ENCODE peak calls at places on chromosomes 2 and 18, in five cellular contexts. E is sigmoid colon, P is body of pancreas, Z is HepG2, K is H54. O is an unnamed sample.
A peak's percentile ranks its signal among the peaks of the same experiment; 100 is the strongest.

GRCh38 chr2:205766765-205767359 is 84.6 kb downstream of the NRP2 start:
- DNase-seq in K (no peak), P (peak; percentile 61), E (peak; percentile 89), Z (peak; percentile 55), O (peak; percentile 66)

GRCh38 chr2:228063558-228063957 is 117.9 kb downstream of the SPHKAP start:
- DNase-seq in Z (no peak), K (no peak), E (no peak), P (no peak), O (no peak)

GRCh38 chr18:13139885-13140450 is 78.6 kb upstream of the LDLRAD4 start:
- DNase-seq in P (no peak), Z (peak; percentile 80), E (no peak), K (no peak), O (no peak)

GRCh38 chr2:5596848-5597247 is 95.3 kb upstream of the SOX11 start:
- DNase-seq in E (no peak), P (no peak), Z (no peak), K (no peak), O (no peak)

GRCh38 chr18:45334188-45334587 is 281.1 kb upstream of the SLC14A2 start:
- DNase-seq in E (no peak), K (no peak), P (no peak), Z (no peak), O (no peak)

GRCh38 chr2:210190345-210190744 is 19.1 kb upstream of the KANSL1L start:
- DNase-seq in P (no peak), Z (no peak), K (no peak), E (no peak), O (no peak)

GRCh38 chr2:159196393-159196925 is 90.0 kb downstream of the WDSUB1 start:
- DNase-seq in Z (no peak), E (no peak), P (no peak), K (no peak), O (no peak)

GRCh38 chr2:30629866-30630265 is 177.4 kb downstream of the CAPN13 start:
- DNase-seq in Z (no peak), K (no peak), P (no peak), E (no peak), O (no peak)

GRCh38 chr2:8149985-8150547 is 531.8 kb upstream of the ID2 start:
- DNase-seq in P (no peak), K (no peak), Z (no peak), E (no peak), O (no peak)

GRCh38 chr18:34913837-34914755 is 127.1 kb upstream of the MAPRE2 start:
- DNase-seq in K (no peak), Z (peak; percentile 97), P (no peak), E (no peak), O (no peak)

GRCh38 chr18:1559563-1559962 is 654.9 kb downstream of the ADCYAP1 start:
- DNase-seq in E (no peak), K (no peak), P (no peak), Z (peak; percentile 3), O (no peak)

GRCh38 chr18:63298393-63299015 is 21.1 kb downstream of the BCL2 start:
- DNase-seq in Z (no peak), E (no peak), P (no peak), K (no peak), O (no peak)

GRCh38 chr2:237705225-237705524 is 77.8 kb downstream of the LRRFIP1 start:
- DNase-seq in E (no peak), K (no peak), P (no peak), Z (no peak), O (no peak)

GRCh38 chr2:204046145-204046544 is 109.6 kb downstream of the ICOS start:
- DNase-seq in K (no peak), P (no peak), Z (no peak), E (no peak), O (no peak)

GRCh38 chr2:236823976-236824375 is 254.4 kb downstream of the ACKR3 start:
- DNase-seq in E (no peak), P (no peak), Z (no peak), K (no peak), O (no peak)

GRCh38 chr2:174383796-174384195 is 11.7 kb upstream of the SCRN3 start:
- DNase-seq in E (no peak), Z (no peak), P (no peak), K (no peak), O (no peak)

GRCh38 chr2:206423147-206423546 is 20.2 kb upstream of the ADAM23 start:
- DNase-seq in K (no peak), P (no peak), E (no peak), Z (no peak), O (peak; percentile 9)

GRCh38 chr2:59529738-59530137 is 1023.7 kb downstream of the BCL11A start:
- DNase-seq in Z (no peak), K (no peak), P (no peak), E (no peak), O (no peak)

GRCh38 chr2:215388002-215388728 is 47.7 kb downstream of the FN1 start:
- DNase-seq in E (no peak), Z (no peak), K (no peak), P (no peak), O (no peak)
- TF ChIP-seq POLR2A in E (no peak), Z (peak; percentile 51), K (no peak), P (no peak), O (no peak)

GRCh38 chr18:48538531-48539405 is at the start of gene CTIF:
- DNase-seq in P (peak; percentile 95), E (peak; percentile 99), Z (peak; percentile 95), K (peak; percentile 74), O (peak; percentile 87)
- TF ChIP-seq POLR2A in P (peak; percentile 56), E (peak; percentile 40), Z (peak; percentile 81), K (peak; percentile 50), O (no peak)

GRCh38 chr2:9800639-9800974 is 42.7 kb upstream of the TAF1B start:
- DNase-seq in Z (no peak), E (no peak), P (no peak), K (no peak), O (no peak)

GRCh38 chr2:9799729-9800632 is 43.3 kb upstream of the TAF1B start:
- DNase-seq in E (peak; percentile 90), K (peak; percentile 81), Z (peak; percentile 77), P (peak; percentile 84), O (peak; percentile 77)

GRCh38 chr2:9802576-9802993 is 40.7 kb upstream of the TAF1B start:
- DNase-seq in P (no peak), E (peak; percentile 49), Z (no peak), K (no peak), O (no peak)

GRCh38 chr2:9799011-9799596 is 44.2 kb upstream of the TAF1B start:
- DNase-seq in K (no peak), Z (peak; percentile 54), E (no peak), P (no peak), O (no peak)

GRCh38 chr2:9800975-9801723 is 42.1 kb upstream of the TAF1B start:
- DNase-seq in E (no peak), P (no peak), Z (peak; percentile 30), K (peak; percentile 58), O (no peak)
- TF ChIP-seq POLR2A in E (no peak), P (no peak), Z (no peak), K (no peak), O (no peak)

DNA sequence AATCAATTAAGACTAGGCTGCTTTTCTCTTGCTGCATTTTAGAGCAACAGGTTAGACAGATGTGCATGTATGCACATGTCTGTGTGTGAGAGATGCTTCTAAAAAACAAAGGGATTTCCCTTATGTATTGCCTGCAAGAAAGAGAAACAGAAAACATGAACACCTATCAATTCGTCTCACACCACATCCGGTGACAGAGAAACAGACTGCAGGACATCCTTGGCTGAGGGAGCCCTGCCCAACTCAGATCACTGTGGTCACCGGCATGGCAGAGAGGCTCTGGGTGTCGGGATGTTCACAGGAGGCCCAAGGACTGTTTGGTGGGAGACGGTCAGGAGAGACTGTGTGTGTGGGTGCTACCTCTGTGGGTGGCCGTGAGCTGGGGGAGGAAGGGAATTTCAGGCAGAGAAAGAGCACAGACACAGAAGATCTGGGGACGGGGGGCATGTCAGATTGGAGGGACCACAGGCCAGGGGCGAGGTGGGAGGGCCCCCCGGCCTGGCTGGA is 24.9 kb downstream of the FHL2 start:
- DNase-seq in Z (no peak), E (no peak), K (no peak), P (no peak), O (no peak)
- TF ChIP-seq POLR2A in Z (no peak), E (no peak), K (no peak), P (no peak), O (no peak)

GRCh38 chr2:36597532-36598377 is at the start of gene FEZ2:
- DNase-seq in Z (peak; percentile 80), E (peak; percentile 84), P (peak; percentile 75), K (peak; percentile 85), O (peak; percentile 73)
- TF ChIP-seq POLR2A in Z (peak; percentile 72), E (no peak), P (peak; percentile 55), K (peak; percentile 41), O (no peak)

GRCh38 chr2:218671077-218671653 is 637 bp downstream of the RNF25 start:
- DNase-seq in E (peak; percentile 28), P (no peak), Z (no peak), K (no peak), O (peak; percentile 41)

GRCh38 chr2:218671654-218672566 is at the start of the genes RNF25 and STK36:
- DNase-seq in P (peak; percentile 85), Z (peak; percentile 91), E (peak; percentile 91), K (peak; percentile 86), O (peak; percentile 90)
- TF ChIP-seq POLR2A in P (peak; percentile 86), Z (peak; percentile 85), E (peak; percentile 82), K (peak; percentile 82), O (peak; percentile 87)

GRCh38 chr18:36567800-36568199 is 261.0 kb downstream of the TPGS2 start:
- DNase-seq in K (no peak), E (no peak), Z (no peak), P (no peak), O (no peak)

GRCh38 chr18:36572135-36572856 is 256.5 kb downstream of the TPGS2 start:
- DNase-seq in Z (peak; percentile 19), E (no peak), K (no peak), P (peak; percentile 32), O (peak; percentile 62)

GRCh38 chr18:36568487-36568886 is 260.3 kb downstream of the TPGS2 start:
- DNase-seq in K (no peak), Z (no peak), P (no peak), E (no peak), O (no peak)
- TF ChIP-seq POLR2A in K (no peak), Z (no peak), P (no peak), E (no peak), O (no peak)

GRCh38 chr2:217902281-217903141 is 100.3 kb downstream of the TNS1 start:
- DNase-seq in P (peak; percentile 84), K (no peak), Z (peak; percentile 100), E (peak; percentile 95), O (peak; percentile 11)

GRCh38 chr2:217904614-217904965 is 98.2 kb downstream of the TNS1 start:
- DNase-seq in E (no peak), P (no peak), Z (no peak), K (no peak), O (no peak)

GRCh38 chr2:217901826-217902225 is 101.0 kb downstream of the TNS1 start:
- DNase-seq in P (no peak), Z (peak; percentile 66), E (peak; percentile 88), K (no peak), O (no peak)

GRCh38 chr2:217903859-217904613 is 98.8 kb downstream of the TNS1 start:
- DNase-seq in K (no peak), E (peak; percentile 94), P (peak; percentile 91), Z (peak; percentile 71), O (peak; percentile 29)

GRCh38 chr2:217903142-217903858 is 99.5 kb downstream of the TNS1 start:
- DNase-seq in K (no peak), Z (no peak), P (no peak), E (no peak), O (no peak)
- TF ChIP-seq POLR2A in K (no peak), Z (peak; percentile 44), P (no peak), E (no peak), O (no peak)

O was measured in erythroblast.